ENCODE peak calls at places on chromosomes 12 and 14, in five cellular contexts. R is H9, E is T-cell, H is GOT3, L is EL. C is an unnamed sample.

GRCh38 chr14:28771168-28771567 is 4.6 kb downstream of the FOXG1 start:
- DNase-seq in H (no peak), L (no peak), E (no peak), R (no peak), C (no peak)

GRCh38 chr12:53706080-53706479 is 21.2 kb downstream of the CALCOCO1 start:
- DNase-seq in H (no peak), E (no peak), L (no peak), R (no peak), C (no peak)

GRCh38 chr14:64614992-64615391 is 65.2 kb downstream of the PPP1R36 start:
- DNase-seq in E (no peak), H (no peak), R (no peak), L (no peak), C (no peak)

GRCh38 chr12:107805488-107806180 is 31.1 kb downstream of the ASCL4 start:
- DNase-seq in R (no peak), E (no peak), H (no peak), L (no peak), C (no peak)

GRCh38 chr14:104650057-104650980 is 39.1 kb upstream of the INF2 start:
- DNase-seq in H (no peak), E (peak; percentile 68), L (peak; percentile 60), R (peak; percentile 78), C (peak; percentile 52)

GRCh38 chr14:54922598-54922997 is 20.0 kb upstream of the GCH1 start:
- DNase-seq in L (no peak), R (no peak), E (no peak), H (no peak), C (no peak)

GRCh38 chr14:93970967-93971634 is 5.3 kb downstream of the ASB2 start:
- DNase-seq in E (no peak), R (no peak), H (no peak), L (no peak), C (no peak)

GRCh38 chr14:54627718-54628345 is 60.9 kb downstream of the SAMD4A start:
- DNase-seq in R (no peak), H (no peak), L (peak; percentile 55), E (no peak), C (peak; percentile 78)

GRCh38 chr12:132622437-132623071 is 4.0 kb downstream of the P2RX2 start:
- DNase-seq in H (no peak), R (no peak), E (no peak), L (peak; percentile 81), C (peak; percentile 77)

GRCh38 chr12:130198026-130198662 is 35.9 kb downstream of the FZD10 start:
- DNase-seq in R (no peak), E (no peak), L (no peak), H (no peak), C (no peak)

GRCh38 chr12:31218203-31219025 is 107.5 kb downstream of the SINHCAF start:
- DNase-seq in L (no peak), E (no peak), H (no peak), R (peak; percentile 76), C (no peak)

GRCh38 chr14:88463318-88463717 is 77.9 kb downstream of the SPATA7 start:
- DNase-seq in E (no peak), R (no peak), L (peak; percentile 23), H (no peak), C (peak; percentile 58)

GRCh38 chr14:30525833-30526232 is 33.1 kb upstream of the G2E3 start:
- DNase-seq in E (no peak), R (no peak), L (peak; percentile 30), H (no peak), C (peak; percentile 23)

GRCh38 chr12:105084251-105085250 is at the start of gene ALDH1L2:
- DNase-seq in R (peak; percentile 98), L (peak; percentile 87), H (no peak), E (peak; percentile 12), C (peak; percentile 94)

GRCh38 chr12:4217091-4217490 is 56.5 kb upstream of the CCND2 start:
- DNase-seq in L (no peak), H (no peak), E (no peak), R (no peak), C (no peak)

GRCh38 chr14:79404874-79405273 is 806.4 kb downstream of the DIO2 start:
- DNase-seq in L (no peak), E (no peak), H (no peak), R (no peak), C (peak; percentile 47)

GRCh38 chr12:86234309-86234708 is 21.9 kb downstream of the MGAT4C start:
- DNase-seq in H (no peak), E (no peak), L (no peak), R (no peak), C (no peak)

GRCh38 chr12:95473440-95473946 is 459 bp upstream of the METAP2 start:
- DNase-seq in H (no peak), R (peak; percentile 39), L (peak; percentile 54), E (peak; percentile 25), C (no peak)

GRCh38 chr14:97299661-97300060 is 502.5 kb downstream of the VRK1 start:
- DNase-seq in L (no peak), E (peak; percentile 20), H (no peak), R (peak; percentile 59), C (no peak)

GRCh38 chr12:57240926-57241555 is 9.9 kb downstream of the STAC3 start:
- DNase-seq in H (no peak), R (peak; percentile 82), L (peak; percentile 50), E (no peak), C (no peak)

GRCh38 chr12:49200882-49201594 is 12.2 kb upstream of the TUBA1A start:
- DNase-seq in H (no peak), L (peak; percentile 73), R (peak; percentile 21), E (no peak), C (peak; percentile 92)

GRCh38 chr12:105433804-105434203 is 103.3 kb downstream of the C12orf75 start:
- DNase-seq in H (no peak), R (no peak), L (peak; percentile 75), E (no peak), C (no peak)

GRCh38 chr14:55518391-55518790 is 61.6 kb upstream of the KTN1 start:
- DNase-seq in L (no peak), E (no peak), R (no peak), H (no peak), C (peak; percentile 46)

GRCh38 chr14:48967419-48967818 is 618.8 kb downstream of the RPS29 start:
- DNase-seq in E (no peak), R (no peak), L (no peak), H (no peak), C (no peak)

GRCh38 chr14:103014466-103015319 is 42.7 kb downstream of the CDC42BPB start:
- DNase-seq in H (no peak), E (no peak), R (peak; percentile 34), L (peak; percentile 74), C (peak; percentile 66)

GRCh38 chr12:99339663-99340062 is 307.9 kb upstream of the GARIN6 start:
- DNase-seq in H (no peak), E (no peak), R (no peak), L (no peak), C (no peak)

GRCh38 chr12:45234134-45234865 is 18.4 kb downstream of the ANO6 start:
- DNase-seq in L (peak; percentile 98), R (peak; percentile 79), E (no peak), H (no peak), C (peak; percentile 95)

GRCh38 chr12:15928870-15929571 is 17.9 kb downstream of the DERA start:
- DNase-seq in L (no peak), R (no peak), H (no peak), E (no peak), C (no peak)

GRCh38 chr12:66555113-66555512 is 123.8 kb downstream of the GRIP1 start:
- DNase-seq in H (no peak), E (no peak), R (no peak), L (peak; percentile 1), C (peak; percentile 28)

GRCh38 chr12:109010259-109010658 is 10.6 kb downstream of the SVOP start:
- DNase-seq in R (no peak), E (no peak), L (no peak), H (no peak), C (no peak)

GRCh38 chr14:60561845-60562746 is 53.1 kb downstream of the SIX6 start:
- DNase-seq in L (peak; percentile 56), H (no peak), R (peak; percentile 83), E (no peak), C (peak; percentile 92)

GRCh38 chr14:60183724-60184596 is 18.8 kb upstream of the DHRS7 start:
- DNase-seq in E (no peak), L (peak; percentile 66), R (no peak), H (no peak), C (peak; percentile 87)

GRCh38 chr12:39595923-39596322 is 23.7 kb downstream of the ABCD2 start:
- DNase-seq in E (no peak), R (no peak), L (no peak), H (no peak), C (peak; percentile 57)

GRCh38 chr12:51788876-51789275 is 59.6 kb downstream of the FIGNL2 start:
- DNase-seq in L (peak; percentile 92), R (no peak), E (no peak), H (no peak), C (peak; percentile 30)

GRCh38 chr14:33676135-33676566 is 274.7 kb downstream of the EGLN3 start:
- DNase-seq in H (no peak), E (no peak), R (peak; percentile 89), L (peak; percentile 64), C (peak; percentile 81)

GRCh38 chr12:77299910-77300772 is 234.8 kb upstream of the E2F7 start:
- DNase-seq in L (peak; percentile 72), E (no peak), H (no peak), R (no peak), C (peak; percentile 71)